ENCODE peak calls at places on chromosomes 16 and 17, in nine cellular contexts. O is C1 segment of cervical spinal cord; L is epithelial cell of esophagus; S is OCI-LY7; P is H9; Z is heart left ventricle; R is HuH-7; I is substantia nigra; K is stimulated activated CD8-positive, alpha-beta memory T cell treated with anti-CD3 and anti-CD28 coated beads, Interleukin-2, amount 100 ng/mL, for 48 hours. Y is an unnamed sample.

GRCh38 chr17:56125830-56126819 is 27.1 kb upstream of the ANKFN1 start:
- DNase-seq in Z (no peak), K (no peak), S (peak), P (peak), I (no peak), R (no peak), O (no peak), L (peak), Y (peak)

GRCh38 chr17:78197147-78197830 is 10.1 kb downstream of the AFMID start:
- DNase-seq in K (no peak), R (no peak), P (peak), L (peak), O (no peak), I (no peak), S (no peak), Z (no peak), Y (no peak)

GRCh38 chr17:214881-215331 is 33.5 kb upstream of the DOC2B start:
- DNase-seq in L (no peak), Z (no peak), S (no peak), O (no peak), K (no peak), I (no peak), R (no peak), P (no peak), Y (no peak)

GRCh38 chr16:49023095-49023494 is 258.5 kb downstream of the CBLN1 start:
- DNase-seq in O (no peak), P (no peak), R (no peak), K (no peak), Z (no peak), S (no peak), I (no peak), L (peak), Y (no peak)

GRCh38 chr16:88719267-88719932 is 13.1 kb downstream of the CTU2 start:
- DNase-seq in O (peak), L (no peak), K (no peak), R (no peak), I (peak), P (no peak), S (no peak), Z (no peak), Y (no peak)

GRCh38 chr16:22787456-22788189 is 26.3 kb upstream of the HS3ST2 start:
- DNase-seq in S (no peak), L (peak), P (no peak), K (no peak), R (no peak), Z (no peak), I (no peak), O (no peak), Y (no peak)

GRCh38 chr16:23833960-23834685 is 1.7 kb upstream of the PRKCB start:
- DNase-seq in K (no peak), Z (no peak), P (no peak), S (no peak), O (no peak), L (no peak), I (no peak), R (no peak), Y (no peak)

GRCh38 chr16:729768-730665 is 3.1 kb downstream of the HAGHL start:
- DNase-seq in I (no peak), K (no peak), Z (no peak), P (no peak), R (no peak), S (no peak), O (no peak), L (no peak), Y (peak)

GRCh38 chr16:1426734-1427451 is 4.0 kb upstream of the PERCC1 start:
- DNase-seq in O (no peak), P (peak), I (no peak), S (no peak), L (no peak), R (no peak), Z (no peak), K (no peak), Y (no peak)

GRCh38 chr16:27760845-27761176 is 210.9 kb downstream of the KATNIP start:
- DNase-seq in P (no peak), I (no peak), K (no peak), L (no peak), R (no peak), Z (no peak), O (no peak), S (no peak), Y (no peak)

GRCh38 chr16:82653550-82654511 is 27.1 kb downstream of the CDH13 start:
- DNase-seq in Z (no peak), I (no peak), O (no peak), S (peak), L (peak), P (no peak), R (no peak), K (peak), Y (peak)